ENCODE peak calls at places on chromosomes 11 and 22, in six cellular contexts. A, C, V, J, W and N are unnamed samples.

GRCh38 chr22:25900880-25901279 is 158.9 kb downstream of the MYO18B start:
- DNase-seq in A (no peak), C (no peak), V (peak), J (no peak), W (no peak), N (peak)

GRCh38 chr11:64661146-64661545 is 61.9 kb downstream of the NRXN2 start:
- DNase-seq in A (peak), C (no peak), V (no peak), J (peak), W (no peak), N (peak)

GRCh38 chr22:45644714-45645113 is 26.9 kb upstream of the ATXN10 start:
- DNase-seq in A (no peak), C (no peak), V (no peak), J (no peak), W (no peak), N (no peak)

GRCh38 chr11:35214792-35215193 is 75.8 kb downstream of the CD44 start:
- DNase-seq in A (no peak), C (no peak), V (no peak), J (peak), W (peak), N (peak)

GRCh38 chr22:47299211-47299878 is 536.9 kb downstream of the TBC1D22A start:
- DNase-seq in A (no peak), C (no peak), V (no peak), J (no peak), W (no peak), N (no peak)

GRCh38 chr11:11916981-11917399 is 75.2 kb downstream of the USP47 start:
- DNase-seq in A (no peak), C (no peak), V (no peak), J (peak), W (no peak), N (peak)

GRCh38 chr11:112157274-112157766 is 6.6 kb downstream of the IL18 start:
- DNase-seq in A (no peak), C (no peak), V (no peak), J (peak), W (no peak), N (peak)

GRCh38 chr22:19648419-19648929 is 65.8 kb upstream of the SEPTIN5 start:
- DNase-seq in A (no peak), C (no peak), V (no peak), J (no peak), W (no peak), N (peak)

GRCh38 chr22:29726512-29727247 is 6.9 kb downstream of the CABP7 start:
- DNase-seq in A (no peak), C (no peak), V (no peak), J (peak), W (no peak), N (no peak)

GRCh38 chr11:117221775-117222517 is 9.9 kb downstream of the PCSK7 start:
- DNase-seq in A (peak), C (peak), V (no peak), J (peak), W (no peak), N (peak)

GRCh38 chr11:62439785-62440602 is 21.2 kb downstream of the SCGB1A1 start:
- DNase-seq in A (no peak), C (no peak), V (no peak), J (peak), W (no peak), N (peak)

GRCh38 chr11:57761301-57762234 is at the start of gene CTNND1:
- DNase-seq in A (peak), C (no peak), V (peak), J (peak), W (no peak), N (peak)

GRCh38 chr11:73219396-73220285 is 1.6 kb downstream of the P2RY2 start:
- DNase-seq in A (no peak), C (no peak), V (no peak), J (no peak), W (no peak), N (no peak)

GRCh38 chr11:114250993-114251796 is 45.0 kb upstream of the NNMT start:
- DNase-seq in A (no peak), C (no peak), V (no peak), J (no peak), W (no peak), N (no peak)

GRCh38 chr11:12209096-12209495 is 98.7 kb downstream of the MICAL2 start:
- DNase-seq in A (no peak), C (no peak), V (no peak), J (no peak), W (no peak), N (no peak)

GRCh38 chr11:73584831-73585230 is 13.1 kb downstream of the FAM168A start:
- DNase-seq in A (no peak), C (no peak), V (no peak), J (no peak), W (no peak), N (no peak)

GRCh38 chr11:104254347-104254746 is 90.4 kb upstream of the PDGFD start:
- DNase-seq in A (peak), C (peak), V (peak), J (peak), W (no peak), N (peak)

GRCh38 chr11:96155627-96156378 is 187.2 kb downstream of the MAML2 start:
- DNase-seq in A (peak), C (no peak), V (no peak), J (peak), W (no peak), N (peak)

GRCh38 chr11:8796926-8797325 is 114.1 kb upstream of the AKIP1 start:
- DNase-seq in A (no peak), C (no peak), V (no peak), J (no peak), W (no peak), N (no peak)

GRCh38 chr11:117426297-117426685 is 98.6 kb downstream of the CEP164 start:
- DNase-seq in A (no peak), C (peak), V (peak), J (peak), W (peak), N (peak)

GRCh38 chr11:23124996-23125395 is 264.7 kb upstream of the CCDC179 start:
- DNase-seq in A (no peak), C (no peak), V (no peak), J (no peak), W (no peak), N (peak)

GRCh38 chr11:19455731-19456130 is 215.0 kb upstream of the E2F8 start:
- DNase-seq in A (no peak), C (no peak), V (no peak), J (no peak), W (no peak), N (no peak)

GRCh38 chr11:8745431-8745986 is 62.9 kb downstream of the RPL27A start:
- DNase-seq in A (no peak), C (no peak), V (no peak), J (no peak), W (no peak), N (peak)

GRCh38 chr11:61613051-61613450 is 32.2 kb upstream of the SYT7 start:
- DNase-seq in A (no peak), C (no peak), V (no peak), J (no peak), W (no peak), N (no peak)

GRCh38 chr22:47151490-47151889 is 389.0 kb downstream of the TBC1D22A start:
- DNase-seq in A (no peak), C (no peak), V (no peak), J (peak), W (no peak), N (peak)

GRCh38 chr22:36881504-36882245 is 20.9 kb downstream of the NCF4 start:
- DNase-seq in A (no peak), C (no peak), V (no peak), J (no peak), W (no peak), N (no peak)

GRCh38 chr11:19524171-19524671 is 188.4 kb upstream of the NAV2 start:
- DNase-seq in A (no peak), C (no peak), V (no peak), J (no peak), W (no peak), N (no peak)

GRCh38 chr11:3129591-3130268 is 35.4 kb downstream of the OSBPL5 start:
- DNase-seq in A (peak), C (no peak), V (no peak), J (no peak), W (no peak), N (no peak)

GRCh38 chr11:84865791-84866535 is 761.2 kb downstream of the DLG2 start:
- DNase-seq in A (no peak), C (no peak), V (no peak), J (no peak), W (no peak), N (peak)

GRCh38 chr11:17446482-17446881 is 30.2 kb downstream of the ABCC8 start:
- DNase-seq in A (no peak), C (no peak), V (no peak), J (no peak), W (no peak), N (no peak)